ENCODE peak calls at places on chromosome 10, in six cellular contexts. One of them, this sample, is unnamed.

GRCh38 chr10:86899670-86900276 is 57.6 kb downstream of the MMRN2 start:
- DNase-seq in astrocyte: peak; percentile 42
- DNase-seq in neural progenitor cell: peak; percentile 75
- DNase-seq in body of pancreas: peak; percentile 80
- DNase-seq in hepatocyte: peak; percentile 82
- DNase-seq in suprapubic skin: no peak
- DNase-seq in this sample: peak; percentile 65

GRCh38 chr10:93379366-93380042 is 102.6 kb downstream of the MYOF start:
- DNase-seq in neural progenitor cell: no peak
- DNase-seq in hepatocyte: no peak
- DNase-seq in astrocyte: peak; percentile 86
- DNase-seq in body of pancreas: peak; percentile 4
- DNase-seq in suprapubic skin: no peak
- DNase-seq in this sample: peak; percentile 87

GRCh38 chr10:481636-482035 is 207.8 kb downstream of the DIP2C start:
- DNase-seq in body of pancreas: no peak
- DNase-seq in neural progenitor cell: no peak
- DNase-seq in hepatocyte: no peak
- DNase-seq in astrocyte: no peak
- DNase-seq in suprapubic skin: no peak
- DNase-seq in this sample: no peak

GRCh38 chr10:38027992-38028391 is 17.5 kb downstream of the ZNF33A start:
- DNase-seq in neural progenitor cell: no peak
- DNase-seq in body of pancreas: no peak
- DNase-seq in suprapubic skin: no peak
- DNase-seq in astrocyte: no peak
- DNase-seq in hepatocyte: no peak
- DNase-seq in this sample: no peak

GRCh38 chr10:115762029-115762428 is 511.0 kb downstream of the GFRA1 start:
- DNase-seq in body of pancreas: no peak
- DNase-seq in astrocyte: peak; percentile 25
- DNase-seq in suprapubic skin: no peak
- DNase-seq in hepatocyte: no peak
- DNase-seq in neural progenitor cell: no peak
- DNase-seq in this sample: no peak

GRCh38 chr10:54130394-54130793 is 670.6 kb downstream of the PCDH15 start:
- DNase-seq in suprapubic skin: no peak
- DNase-seq in body of pancreas: no peak
- DNase-seq in hepatocyte: no peak
- DNase-seq in neural progenitor cell: no peak
- DNase-seq in astrocyte: no peak
- DNase-seq in this sample: no peak

GRCh38 chr10:95445837-95446347 is 115.3 kb downstream of the SORBS1 start:
- DNase-seq in astrocyte: peak; percentile 80
- DNase-seq in neural progenitor cell: peak; percentile 78
- DNase-seq in suprapubic skin: no peak
- DNase-seq in hepatocyte: peak; percentile 71
- DNase-seq in body of pancreas: peak; percentile 70
- DNase-seq in this sample: peak; percentile 58

GRCh38 chr10:85849315-85849714 is 517.3 kb downstream of the GRID1 start:
- DNase-seq in suprapubic skin: peak; percentile 28
- DNase-seq in hepatocyte: no peak
- DNase-seq in astrocyte: no peak
- DNase-seq in neural progenitor cell: no peak
- DNase-seq in body of pancreas: no peak
- DNase-seq in this sample: no peak

GRCh38 chr10:73593110-73593509 is 2.0 kb upstream of the USP54 start:
- DNase-seq in astrocyte: no peak
- DNase-seq in suprapubic skin: no peak
- DNase-seq in hepatocyte: no peak
- DNase-seq in neural progenitor cell: no peak
- DNase-seq in body of pancreas: no peak
- DNase-seq in this sample: no peak

GRCh38 chr10:1774796-1775195 is 37.5 kb upstream of the ADARB2 start:
- DNase-seq in body of pancreas: no peak
- DNase-seq in hepatocyte: no peak
- DNase-seq in suprapubic skin: no peak
- DNase-seq in astrocyte: no peak
- DNase-seq in neural progenitor cell: no peak
- DNase-seq in this sample: no peak

GRCh38 chr10:72746606-72747357 is 54.8 kb downstream of the MCU start:
- DNase-seq in suprapubic skin: no peak
- DNase-seq in astrocyte: no peak
- DNase-seq in neural progenitor cell: no peak
- DNase-seq in body of pancreas: no peak
- DNase-seq in hepatocyte: no peak
- DNase-seq in this sample: no peak

GRCh38 chr10:48973065-48973464 is 33.4 kb upstream of the LRRC18 start:
- DNase-seq in body of pancreas: no peak
- DNase-seq in suprapubic skin: no peak
- DNase-seq in astrocyte: no peak
- DNase-seq in neural progenitor cell: no peak
- DNase-seq in hepatocyte: no peak
- DNase-seq in this sample: no peak

GRCh38 chr10:80122110-80122710 is 10.3 kb upstream of the PLAC9 start:
- DNase-seq in suprapubic skin: no peak
- DNase-seq in body of pancreas: no peak
- DNase-seq in astrocyte: no peak
- DNase-seq in neural progenitor cell: no peak
- DNase-seq in hepatocyte: no peak
- DNase-seq in this sample: no peak

GRCh38 chr10:124522903-124523260 is 61.3 kb downstream of the LHPP start:
- DNase-seq in astrocyte: no peak
- DNase-seq in hepatocyte: peak; percentile 54
- DNase-seq in suprapubic skin: no peak
- DNase-seq in neural progenitor cell: peak; percentile 2
- DNase-seq in body of pancreas: peak; percentile 18
- DNase-seq in this sample: no peak

GRCh38 chr10:66629976-66630375 is 295.9 kb upstream of the LRRTM3 start:
- DNase-seq in hepatocyte: no peak
- DNase-seq in suprapubic skin: no peak
- DNase-seq in neural progenitor cell: no peak
- DNase-seq in astrocyte: peak; percentile 3
- DNase-seq in body of pancreas: no peak
- DNase-seq in this sample: no peak

GRCh38 chr10:112383325-112383724 is 9.4 kb downstream of the ACSL5 start:
- DNase-seq in hepatocyte: peak; percentile 86
- DNase-seq in astrocyte: peak; percentile 65
- DNase-seq in body of pancreas: peak; percentile 15
- DNase-seq in neural progenitor cell: no peak
- DNase-seq in suprapubic skin: no peak
- DNase-seq in this sample: peak; percentile 45

GRCh38 chr10:21260793-21261149 is 264.7 kb downstream of the SKIDA1 start:
- DNase-seq in body of pancreas: no peak
- DNase-seq in astrocyte: no peak
- DNase-seq in suprapubic skin: no peak
- DNase-seq in neural progenitor cell: peak; percentile 41
- DNase-seq in hepatocyte: no peak
- DNase-seq in this sample: no peak

GRCh38 chr10:130515670-130516069 is 379.5 kb downstream of the GLRX3 start:
- DNase-seq in neural progenitor cell: no peak
- DNase-seq in suprapubic skin: no peak
- DNase-seq in hepatocyte: no peak
- DNase-seq in astrocyte: no peak
- DNase-seq in body of pancreas: no peak
- DNase-seq in this sample: no peak

GRCh38 chr10:128431997-128432396 is 305.8 kb upstream of the MKI67 start:
- DNase-seq in body of pancreas: no peak
- DNase-seq in neural progenitor cell: no peak
- DNase-seq in hepatocyte: no peak
- DNase-seq in suprapubic skin: no peak
- DNase-seq in astrocyte: no peak
- DNase-seq in this sample: no peak

GRCh38 chr10:64873959-64874358 is 1352.8 kb downstream of the REEP3 start:
- DNase-seq in hepatocyte: no peak
- DNase-seq in body of pancreas: no peak
- DNase-seq in suprapubic skin: no peak
- DNase-seq in neural progenitor cell: no peak
- DNase-seq in astrocyte: no peak
- DNase-seq in this sample: no peak

GRCh38 chr10:10623958-10624590 is 393.6 kb upstream of the CELF2 start:
- DNase-seq in neural progenitor cell: no peak
- DNase-seq in astrocyte: no peak
- DNase-seq in suprapubic skin: no peak
- DNase-seq in hepatocyte: no peak
- DNase-seq in body of pancreas: peak; percentile 9
- DNase-seq in this sample: no peak

GRCh38 chr10:660413-660979 is 29.0 kb downstream of the DIP2C start:
- DNase-seq in neural progenitor cell: no peak
- DNase-seq in astrocyte: no peak
- DNase-seq in hepatocyte: no peak
- DNase-seq in suprapubic skin: no peak
- DNase-seq in body of pancreas: no peak
- DNase-seq in this sample: no peak

GRCh38 chr10:50885097-50885859 is at the start of gene A1CF:
- DNase-seq in suprapubic skin: no peak
- DNase-seq in neural progenitor cell: no peak
- DNase-seq in body of pancreas: no peak
- DNase-seq in hepatocyte: peak; percentile 58
- DNase-seq in astrocyte: no peak
- DNase-seq in this sample: no peak

GRCh38 chr10:67666416-67667043 is 29.5 kb downstream of the CTNNA3 start:
- DNase-seq in body of pancreas: no peak
- DNase-seq in suprapubic skin: no peak
- DNase-seq in astrocyte: peak; percentile 1
- DNase-seq in hepatocyte: peak; percentile 19
- DNase-seq in neural progenitor cell: no peak
- DNase-seq in this sample: no peak

GRCh38 chr10:78542536-78542935 is 508.9 kb downstream of the RPS24 start:
- DNase-seq in hepatocyte: no peak
- DNase-seq in body of pancreas: no peak
- DNase-seq in neural progenitor cell: no peak
- DNase-seq in astrocyte: no peak
- DNase-seq in suprapubic skin: peak; percentile 54
- DNase-seq in this sample: no peak

GRCh38 chr10:21427804-21428481 is 97.5 kb downstream of the SKIDA1 start:
- DNase-seq in astrocyte: peak; percentile 20
- DNase-seq in suprapubic skin: no peak
- DNase-seq in hepatocyte: no peak
- DNase-seq in neural progenitor cell: no peak
- DNase-seq in body of pancreas: no peak
- DNase-seq in this sample: peak; percentile 18

GRCh38 chr10:110361800-110362456 is 57.2 kb upstream of the SMNDC1 start:
- DNase-seq in body of pancreas: no peak
- DNase-seq in hepatocyte: no peak
- DNase-seq in neural progenitor cell: peak; percentile 38
- DNase-seq in suprapubic skin: no peak
- DNase-seq in astrocyte: no peak
- DNase-seq in this sample: no peak

GRCh38 chr10:129741280-129741977 is 222.6 kb downstream of the EBF3 start:
- DNase-seq in hepatocyte: peak; percentile 2
- DNase-seq in neural progenitor cell: no peak
- DNase-seq in body of pancreas: no peak
- DNase-seq in suprapubic skin: peak; percentile 69
- DNase-seq in astrocyte: no peak
- DNase-seq in this sample: no peak

GRCh38 chr10:99329238-99329890 is at the start of gene CNNM1:
- DNase-seq in hepatocyte: peak; percentile 73
- DNase-seq in suprapubic skin: peak; percentile 78
- DNase-seq in astrocyte: no peak
- DNase-seq in neural progenitor cell: peak; percentile 66
- DNase-seq in body of pancreas: peak; percentile 48
- DNase-seq in this sample: no peak
- H3K4me3 ChIP-seq in hepatocyte: peak within 1 kb of the TSS; percentile 49
- H3K4me3 ChIP-seq in suprapubic skin: peak within 1 kb of the TSS; percentile 79
- H3K4me3 ChIP-seq in astrocyte: peak within 1 kb of the TSS; percentile 45
- H3K4me3 ChIP-seq in neural progenitor cell: peak within 1 kb of the TSS; percentile 58
- H3K4me3 ChIP-seq in body of pancreas: peak within 1 kb of the TSS; percentile 40
- H3K4me3 ChIP-seq in this sample: peak within 1 kb of the TSS; percentile 5

DNA sequence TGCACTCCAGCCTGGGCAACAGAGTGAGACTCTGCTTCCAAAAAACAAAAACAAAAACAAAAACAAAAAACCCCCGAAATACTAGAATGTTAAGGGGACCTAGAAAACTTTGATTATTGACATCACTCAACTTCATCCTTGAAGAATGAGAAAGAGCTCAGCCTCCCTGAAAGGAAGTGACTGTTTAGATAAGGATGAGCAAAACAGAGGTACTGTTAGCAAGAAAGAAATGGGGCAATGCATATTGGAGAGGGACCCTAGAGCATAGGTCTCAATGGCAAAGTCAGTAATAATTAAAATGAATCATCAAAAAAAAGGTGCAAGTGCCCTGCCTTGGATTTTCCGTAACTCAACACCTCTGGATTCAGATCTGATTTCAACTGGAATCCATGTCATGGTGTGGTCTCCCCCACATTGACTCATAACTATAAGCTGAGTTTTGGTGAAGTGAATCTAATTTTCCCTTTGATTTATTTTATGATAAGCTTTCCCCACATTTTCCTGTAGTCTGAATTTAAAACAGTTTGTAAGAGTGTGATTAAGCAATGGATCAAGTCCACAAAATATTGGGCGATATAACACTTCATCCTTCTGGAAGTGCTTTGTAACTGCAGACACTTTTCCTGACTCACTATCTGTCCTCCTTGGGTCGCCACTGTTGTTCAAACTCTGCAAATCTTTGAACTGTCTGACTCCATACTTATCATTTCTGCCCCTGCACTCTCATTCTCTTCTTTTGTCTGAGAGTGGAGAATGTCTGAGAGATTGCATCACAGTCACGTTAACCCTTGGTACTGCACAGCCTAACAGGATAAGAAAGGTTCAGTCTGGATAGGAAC is 224.8 kb upstream of the LYZL1 start:
- DNase-seq in hepatocyte: peak; percentile 54
- DNase-seq in neural progenitor cell: no peak
- DNase-seq in body of pancreas: no peak
- DNase-seq in astrocyte: peak; percentile 87
- DNase-seq in suprapubic skin: no peak
- DNase-seq in this sample: peak; percentile 66
- TF ChIP-seq CTCF in hepatocyte: peak; percentile 9
- TF ChIP-seq CTCF in neural progenitor cell: no peak
- TF ChIP-seq CTCF in body of pancreas: no peak
- TF ChIP-seq CTCF in astrocyte: no peak
- TF ChIP-seq CTCF in suprapubic skin: no peak
- TF ChIP-seq CTCF in this sample: peak; percentile 12

GRCh38 chr10:5698062-5698461 is 13.4 kb downstream of the TASOR2 start:
- DNase-seq in suprapubic skin: no peak
- DNase-seq in astrocyte: no peak
- DNase-seq in neural progenitor cell: no peak
- DNase-seq in hepatocyte: no peak
- DNase-seq in body of pancreas: no peak
- DNase-seq in this sample: no peak
- H3K36me3 ChIP-seq in suprapubic skin: no peaks in the 10 kb centered on the region
- H3K36me3 ChIP-seq in astrocyte: no peaks in the 10 kb centered on the region
- H3K36me3 ChIP-seq in neural progenitor cell: no peaks in the 10 kb centered on the region
- H3K36me3 ChIP-seq in hepatocyte: no peaks in the 10 kb centered on the region
- H3K36me3 ChIP-seq in body of pancreas: no peaks in the 10 kb centered on the region
- H3K36me3 ChIP-seq in this sample: no peaks in the 10 kb centered on the region

DNA sequence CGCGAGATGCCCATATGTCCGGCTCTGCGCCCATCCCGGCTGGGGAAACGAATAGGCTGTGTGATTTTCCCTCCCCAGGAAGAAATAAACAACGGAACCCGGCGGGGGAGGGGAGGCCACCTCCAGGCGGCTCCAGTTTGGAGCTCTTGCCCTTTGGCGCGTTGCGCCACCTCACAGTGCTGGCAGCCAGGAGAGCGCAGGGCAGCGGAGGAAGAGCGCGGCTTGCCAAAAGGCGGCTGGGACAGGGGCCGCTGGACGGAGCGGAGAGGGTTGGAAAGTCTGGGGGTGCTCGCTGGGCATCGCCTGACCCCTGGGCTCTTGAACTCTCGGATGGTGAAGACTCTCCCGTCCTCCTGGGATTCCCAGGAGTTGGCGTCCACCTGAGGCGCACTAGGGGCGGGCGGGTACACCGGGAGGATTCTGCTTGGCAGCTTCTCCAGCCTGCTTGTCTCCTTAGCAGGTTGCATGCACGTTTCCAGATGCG is 5.3 kb upstream of the NEUROG3 start:
- DNase-seq in body of pancreas: no peak
- DNase-seq in astrocyte: no peak
- DNase-seq in neural progenitor cell: peak; percentile 61
- DNase-seq in hepatocyte: no peak
- DNase-seq in suprapubic skin: no peak
- DNase-seq in this sample: no peak
- H3K4me3 ChIP-seq in body of pancreas: no peak overlapping the region
- H3K4me3 ChIP-seq in astrocyte: no peak overlapping the region
- H3K4me3 ChIP-seq in neural progenitor cell: peak overlapping the region; percentile 27
- H3K4me3 ChIP-seq in hepatocyte: no peak overlapping the region
- H3K4me3 ChIP-seq in suprapubic skin: no peak overlapping the region
- H3K4me3 ChIP-seq in this sample: no peak overlapping the region